ENCODE peak calls at places on chromosomes 1 and 21, in seven cellular contexts. One of them, this sample, is unnamed.

GRCh38 chr1:64686828-64687724 is 57.8 kb upstream of the RAVER2 start:
- DNase-seq in CD4-positive, alpha-beta T cell: no peak
- DNase-seq in naive thymus-derived CD8-positive, alpha-beta T cell: peak
- DNase-seq in stimulated activated CD4-positive, alpha-beta T cell treated with anti-CD3 and anti-CD28 coated beads, Interleukin-12 subunit alpha, Interleukin-12 subunit beta, amount 100 ng/mL, for 24 hours: no peak
- DNase-seq in stimulated activated CD8-positive, alpha-beta memory T cell treated with anti-CD3 and anti-CD28 coated beads, Interleukin-4, amount 100 ng/mL, for 4 hours: peak
- DNase-seq in tibial artery: no peak
- DNase-seq in sigmoid colon: no peak
- DNase-seq in this sample: no peak

GRCh38 chr21:33878824-33879223 is 36.8 kb downstream of the ATP5PO start:
- DNase-seq in stimulated activated CD4-positive, alpha-beta T cell treated with anti-CD3 and anti-CD28 coated beads, Interleukin-12 subunit alpha, Interleukin-12 subunit beta, amount 100 ng/mL, for 24 hours: no peak
- DNase-seq in sigmoid colon: peak
- DNase-seq in naive thymus-derived CD8-positive, alpha-beta T cell: no peak
- DNase-seq in CD4-positive, alpha-beta T cell: no peak
- DNase-seq in stimulated activated CD8-positive, alpha-beta memory T cell treated with anti-CD3 and anti-CD28 coated beads, Interleukin-4, amount 100 ng/mL, for 4 hours: no peak
- DNase-seq in tibial artery: no peak
- DNase-seq in this sample: no peak

GRCh38 chr1:29213055-29213454 is 17.7 kb downstream of the MECR start:
- DNase-seq in sigmoid colon: no peak
- DNase-seq in naive thymus-derived CD8-positive, alpha-beta T cell: no peak
- DNase-seq in stimulated activated CD4-positive, alpha-beta T cell treated with anti-CD3 and anti-CD28 coated beads, Interleukin-12 subunit alpha, Interleukin-12 subunit beta, amount 100 ng/mL, for 24 hours: no peak
- DNase-seq in tibial artery: no peak
- DNase-seq in CD4-positive, alpha-beta T cell: no peak
- DNase-seq in stimulated activated CD8-positive, alpha-beta memory T cell treated with anti-CD3 and anti-CD28 coated beads, Interleukin-4, amount 100 ng/mL, for 4 hours: no peak
- DNase-seq in this sample: no peak

GRCh38 chr1:160158031-160158430 is 6.6 kb downstream of the ATP1A4 start:
- DNase-seq in stimulated activated CD4-positive, alpha-beta T cell treated with anti-CD3 and anti-CD28 coated beads, Interleukin-12 subunit alpha, Interleukin-12 subunit beta, amount 100 ng/mL, for 24 hours: no peak
- DNase-seq in stimulated activated CD8-positive, alpha-beta memory T cell treated with anti-CD3 and anti-CD28 coated beads, Interleukin-4, amount 100 ng/mL, for 4 hours: no peak
- DNase-seq in sigmoid colon: no peak
- DNase-seq in CD4-positive, alpha-beta T cell: no peak
- DNase-seq in tibial artery: no peak
- DNase-seq in naive thymus-derived CD8-positive, alpha-beta T cell: no peak
- DNase-seq in this sample: no peak

GRCh38 chr1:217048104-217048707 is 325.0 kb upstream of the ESRRG start:
- DNase-seq in tibial artery: no peak
- DNase-seq in stimulated activated CD4-positive, alpha-beta T cell treated with anti-CD3 and anti-CD28 coated beads, Interleukin-12 subunit alpha, Interleukin-12 subunit beta, amount 100 ng/mL, for 24 hours: no peak
- DNase-seq in sigmoid colon: no peak
- DNase-seq in naive thymus-derived CD8-positive, alpha-beta T cell: no peak
- DNase-seq in stimulated activated CD8-positive, alpha-beta memory T cell treated with anti-CD3 and anti-CD28 coated beads, Interleukin-4, amount 100 ng/mL, for 4 hours: no peak
- DNase-seq in CD4-positive, alpha-beta T cell: no peak
- DNase-seq in this sample: no peak

GRCh38 chr1:155882235-155882634 is 22.9 kb downstream of the SYT11 start:
- DNase-seq in stimulated activated CD8-positive, alpha-beta memory T cell treated with anti-CD3 and anti-CD28 coated beads, Interleukin-4, amount 100 ng/mL, for 4 hours: no peak
- DNase-seq in sigmoid colon: no peak
- DNase-seq in tibial artery: no peak
- DNase-seq in stimulated activated CD4-positive, alpha-beta T cell treated with anti-CD3 and anti-CD28 coated beads, Interleukin-12 subunit alpha, Interleukin-12 subunit beta, amount 100 ng/mL, for 24 hours: no peak
- DNase-seq in naive thymus-derived CD8-positive, alpha-beta T cell: no peak
- DNase-seq in CD4-positive, alpha-beta T cell: no peak
- DNase-seq in this sample: no peak

GRCh38 chr1:159067699-159068621 is 8.6 kb downstream of the AIM2 start:
- DNase-seq in CD4-positive, alpha-beta T cell: no peak
- DNase-seq in stimulated activated CD8-positive, alpha-beta memory T cell treated with anti-CD3 and anti-CD28 coated beads, Interleukin-4, amount 100 ng/mL, for 4 hours: no peak
- DNase-seq in stimulated activated CD4-positive, alpha-beta T cell treated with anti-CD3 and anti-CD28 coated beads, Interleukin-12 subunit alpha, Interleukin-12 subunit beta, amount 100 ng/mL, for 24 hours: no peak
- DNase-seq in naive thymus-derived CD8-positive, alpha-beta T cell: no peak
- DNase-seq in tibial artery: no peak
- DNase-seq in sigmoid colon: no peak
- DNase-seq in this sample: no peak

GRCh38 chr1:101196668-101197067 is 40.2 kb upstream of the S1PR1 start:
- DNase-seq in CD4-positive, alpha-beta T cell: no peak
- DNase-seq in sigmoid colon: no peak
- DNase-seq in stimulated activated CD4-positive, alpha-beta T cell treated with anti-CD3 and anti-CD28 coated beads, Interleukin-12 subunit alpha, Interleukin-12 subunit beta, amount 100 ng/mL, for 24 hours: no peak
- DNase-seq in tibial artery: no peak
- DNase-seq in stimulated activated CD8-positive, alpha-beta memory T cell treated with anti-CD3 and anti-CD28 coated beads, Interleukin-4, amount 100 ng/mL, for 4 hours: no peak
- DNase-seq in naive thymus-derived CD8-positive, alpha-beta T cell: no peak
- DNase-seq in this sample: no peak

GRCh38 chr1:185646202-185646683 is 87.9 kb upstream of the HMCN1 start:
- DNase-seq in naive thymus-derived CD8-positive, alpha-beta T cell: no peak
- DNase-seq in stimulated activated CD4-positive, alpha-beta T cell treated with anti-CD3 and anti-CD28 coated beads, Interleukin-12 subunit alpha, Interleukin-12 subunit beta, amount 100 ng/mL, for 24 hours: no peak
- DNase-seq in CD4-positive, alpha-beta T cell: no peak
- DNase-seq in sigmoid colon: no peak
- DNase-seq in stimulated activated CD8-positive, alpha-beta memory T cell treated with anti-CD3 and anti-CD28 coated beads, Interleukin-4, amount 100 ng/mL, for 4 hours: no peak
- DNase-seq in tibial artery: no peak
- DNase-seq in this sample: no peak

GRCh38 chr1:207789792-207790787 is 38.2 kb downstream of the CD46 start:
- DNase-seq in stimulated activated CD8-positive, alpha-beta memory T cell treated with anti-CD3 and anti-CD28 coated beads, Interleukin-4, amount 100 ng/mL, for 4 hours: no peak
- DNase-seq in naive thymus-derived CD8-positive, alpha-beta T cell: no peak
- DNase-seq in sigmoid colon: no peak
- DNase-seq in tibial artery: no peak
- DNase-seq in CD4-positive, alpha-beta T cell: no peak
- DNase-seq in stimulated activated CD4-positive, alpha-beta T cell treated with anti-CD3 and anti-CD28 coated beads, Interleukin-12 subunit alpha, Interleukin-12 subunit beta, amount 100 ng/mL, for 24 hours: no peak
- DNase-seq in this sample: no peak

GRCh38 chr1:161978011-161978790 is 45.5 kb downstream of the OLFML2B start:
- DNase-seq in stimulated activated CD8-positive, alpha-beta memory T cell treated with anti-CD3 and anti-CD28 coated beads, Interleukin-4, amount 100 ng/mL, for 4 hours: no peak
- DNase-seq in stimulated activated CD4-positive, alpha-beta T cell treated with anti-CD3 and anti-CD28 coated beads, Interleukin-12 subunit alpha, Interleukin-12 subunit beta, amount 100 ng/mL, for 24 hours: no peak
- DNase-seq in tibial artery: no peak
- DNase-seq in naive thymus-derived CD8-positive, alpha-beta T cell: no peak
- DNase-seq in CD4-positive, alpha-beta T cell: no peak
- DNase-seq in sigmoid colon: no peak
- DNase-seq in this sample: no peak

GRCh38 chr1:31572323-31573104 is 3.8 kb upstream of the TINAGL1 start:
- DNase-seq in tibial artery: no peak
- DNase-seq in CD4-positive, alpha-beta T cell: no peak
- DNase-seq in stimulated activated CD8-positive, alpha-beta memory T cell treated with anti-CD3 and anti-CD28 coated beads, Interleukin-4, amount 100 ng/mL, for 4 hours: no peak
- DNase-seq in naive thymus-derived CD8-positive, alpha-beta T cell: no peak
- DNase-seq in stimulated activated CD4-positive, alpha-beta T cell treated with anti-CD3 and anti-CD28 coated beads, Interleukin-12 subunit alpha, Interleukin-12 subunit beta, amount 100 ng/mL, for 24 hours: no peak
- DNase-seq in sigmoid colon: peak
- DNase-seq in this sample: no peak

GRCh38 chr1:22841754-22842370 is 130.8 kb downstream of the LACTBL1 start:
- DNase-seq in stimulated activated CD8-positive, alpha-beta memory T cell treated with anti-CD3 and anti-CD28 coated beads, Interleukin-4, amount 100 ng/mL, for 4 hours: no peak
- DNase-seq in stimulated activated CD4-positive, alpha-beta T cell treated with anti-CD3 and anti-CD28 coated beads, Interleukin-12 subunit alpha, Interleukin-12 subunit beta, amount 100 ng/mL, for 24 hours: no peak
- DNase-seq in sigmoid colon: no peak
- DNase-seq in tibial artery: no peak
- DNase-seq in naive thymus-derived CD8-positive, alpha-beta T cell: no peak
- DNase-seq in CD4-positive, alpha-beta T cell: no peak
- DNase-seq in this sample: no peak

GRCh38 chr21:34362670-34363069 is 1.1 kb upstream of the KCNE2 start:
- DNase-seq in tibial artery: no peak
- DNase-seq in sigmoid colon: no peak
- DNase-seq in naive thymus-derived CD8-positive, alpha-beta T cell: no peak
- DNase-seq in stimulated activated CD4-positive, alpha-beta T cell treated with anti-CD3 and anti-CD28 coated beads, Interleukin-12 subunit alpha, Interleukin-12 subunit beta, amount 100 ng/mL, for 24 hours: no peak
- DNase-seq in CD4-positive, alpha-beta T cell: no peak
- DNase-seq in stimulated activated CD8-positive, alpha-beta memory T cell treated with anti-CD3 and anti-CD28 coated beads, Interleukin-4, amount 100 ng/mL, for 4 hours: no peak
- DNase-seq in this sample: no peak

GRCh38 chr1:19639999-19640362 is 4.1 kb upstream of the NBL1 start:
- DNase-seq in stimulated activated CD4-positive, alpha-beta T cell treated with anti-CD3 and anti-CD28 coated beads, Interleukin-12 subunit alpha, Interleukin-12 subunit beta, amount 100 ng/mL, for 24 hours: no peak
- DNase-seq in stimulated activated CD8-positive, alpha-beta memory T cell treated with anti-CD3 and anti-CD28 coated beads, Interleukin-4, amount 100 ng/mL, for 4 hours: no peak
- DNase-seq in tibial artery: no peak
- DNase-seq in naive thymus-derived CD8-positive, alpha-beta T cell: no peak
- DNase-seq in sigmoid colon: peak
- DNase-seq in CD4-positive, alpha-beta T cell: no peak
- DNase-seq in this sample: no peak

GRCh38 chr1:175150596-175151319 is 41.8 kb downstream of the KIAA0040 start:
- DNase-seq in stimulated activated CD4-positive, alpha-beta T cell treated with anti-CD3 and anti-CD28 coated beads, Interleukin-12 subunit alpha, Interleukin-12 subunit beta, amount 100 ng/mL, for 24 hours: no peak
- DNase-seq in naive thymus-derived CD8-positive, alpha-beta T cell: no peak
- DNase-seq in sigmoid colon: no peak
- DNase-seq in tibial artery: no peak
- DNase-seq in stimulated activated CD8-positive, alpha-beta memory T cell treated with anti-CD3 and anti-CD28 coated beads, Interleukin-4, amount 100 ng/mL, for 4 hours: no peak
- DNase-seq in CD4-positive, alpha-beta T cell: no peak
- DNase-seq in this sample: no peak

GRCh38 chr1:97050501-97050900 is 328.9 kb downstream of the PTBP2 start:
- DNase-seq in stimulated activated CD8-positive, alpha-beta memory T cell treated with anti-CD3 and anti-CD28 coated beads, Interleukin-4, amount 100 ng/mL, for 4 hours: no peak
- DNase-seq in naive thymus-derived CD8-positive, alpha-beta T cell: no peak
- DNase-seq in stimulated activated CD4-positive, alpha-beta T cell treated with anti-CD3 and anti-CD28 coated beads, Interleukin-12 subunit alpha, Interleukin-12 subunit beta, amount 100 ng/mL, for 24 hours: no peak
- DNase-seq in tibial artery: no peak
- DNase-seq in CD4-positive, alpha-beta T cell: no peak
- DNase-seq in sigmoid colon: no peak
- DNase-seq in this sample: no peak

GRCh38 chr1:1304331-1305299 is 3.1 kb downstream of the ACAP3 start:
- DNase-seq in tibial artery: peak
- DNase-seq in sigmoid colon: peak
- DNase-seq in CD4-positive, alpha-beta T cell: no peak
- DNase-seq in stimulated activated CD4-positive, alpha-beta T cell treated with anti-CD3 and anti-CD28 coated beads, Interleukin-12 subunit alpha, Interleukin-12 subunit beta, amount 100 ng/mL, for 24 hours: no peak
- DNase-seq in stimulated activated CD8-positive, alpha-beta memory T cell treated with anti-CD3 and anti-CD28 coated beads, Interleukin-4, amount 100 ng/mL, for 4 hours: no peak
- DNase-seq in naive thymus-derived CD8-positive, alpha-beta T cell: no peak
- DNase-seq in this sample: no peak

GRCh38 chr1:13930151-13930550 is 230.2 kb downstream of the PRDM2 start:
- DNase-seq in CD4-positive, alpha-beta T cell: no peak
- DNase-seq in stimulated activated CD4-positive, alpha-beta T cell treated with anti-CD3 and anti-CD28 coated beads, Interleukin-12 subunit alpha, Interleukin-12 subunit beta, amount 100 ng/mL, for 24 hours: no peak
- DNase-seq in tibial artery: no peak
- DNase-seq in sigmoid colon: no peak
- DNase-seq in stimulated activated CD8-positive, alpha-beta memory T cell treated with anti-CD3 and anti-CD28 coated beads, Interleukin-4, amount 100 ng/mL, for 4 hours: no peak
- DNase-seq in naive thymus-derived CD8-positive, alpha-beta T cell: no peak
- DNase-seq in this sample: no peak

GRCh38 chr1:110308247-110308646 is 30.9 kb upstream of the RBM15 start:
- DNase-seq in sigmoid colon: no peak
- DNase-seq in tibial artery: no peak
- DNase-seq in stimulated activated CD4-positive, alpha-beta T cell treated with anti-CD3 and anti-CD28 coated beads, Interleukin-12 subunit alpha, Interleukin-12 subunit beta, amount 100 ng/mL, for 24 hours: no peak
- DNase-seq in naive thymus-derived CD8-positive, alpha-beta T cell: no peak
- DNase-seq in stimulated activated CD8-positive, alpha-beta memory T cell treated with anti-CD3 and anti-CD28 coated beads, Interleukin-4, amount 100 ng/mL, for 4 hours: no peak
- DNase-seq in CD4-positive, alpha-beta T cell: no peak
- DNase-seq in this sample: no peak

GRCh38 chr1:38539931-38540330 is 319.6 kb downstream of the RRAGC start:
- DNase-seq in naive thymus-derived CD8-positive, alpha-beta T cell: no peak
- DNase-seq in CD4-positive, alpha-beta T cell: no peak
- DNase-seq in stimulated activated CD8-positive, alpha-beta memory T cell treated with anti-CD3 and anti-CD28 coated beads, Interleukin-4, amount 100 ng/mL, for 4 hours: no peak
- DNase-seq in stimulated activated CD4-positive, alpha-beta T cell treated with anti-CD3 and anti-CD28 coated beads, Interleukin-12 subunit alpha, Interleukin-12 subunit beta, amount 100 ng/mL, for 24 hours: no peak
- DNase-seq in tibial artery: no peak
- DNase-seq in sigmoid colon: no peak
- DNase-seq in this sample: no peak

GRCh38 chr1:66642992-66643391 is 109.0 kb downstream of the SGIP1 start:
- DNase-seq in tibial artery: no peak
- DNase-seq in naive thymus-derived CD8-positive, alpha-beta T cell: no peak
- DNase-seq in stimulated activated CD4-positive, alpha-beta T cell treated with anti-CD3 and anti-CD28 coated beads, Interleukin-12 subunit alpha, Interleukin-12 subunit beta, amount 100 ng/mL, for 24 hours: no peak
- DNase-seq in sigmoid colon: no peak
- DNase-seq in stimulated activated CD8-positive, alpha-beta memory T cell treated with anti-CD3 and anti-CD28 coated beads, Interleukin-4, amount 100 ng/mL, for 4 hours: no peak
- DNase-seq in CD4-positive, alpha-beta T cell: no peak
- DNase-seq in this sample: no peak

GRCh38 chr1:208681878-208682663 is 437.9 kb upstream of the PLXNA2 start:
- DNase-seq in tibial artery: no peak
- DNase-seq in sigmoid colon: no peak
- DNase-seq in stimulated activated CD4-positive, alpha-beta T cell treated with anti-CD3 and anti-CD28 coated beads, Interleukin-12 subunit alpha, Interleukin-12 subunit beta, amount 100 ng/mL, for 24 hours: no peak
- DNase-seq in naive thymus-derived CD8-positive, alpha-beta T cell: no peak
- DNase-seq in stimulated activated CD8-positive, alpha-beta memory T cell treated with anti-CD3 and anti-CD28 coated beads, Interleukin-4, amount 100 ng/mL, for 4 hours: no peak
- DNase-seq in CD4-positive, alpha-beta T cell: no peak
- DNase-seq in this sample: no peak

GRCh38 chr1:9119745-9120144 is 9.2 kb downstream of the GPR157 start:
- DNase-seq in sigmoid colon: no peak
- DNase-seq in stimulated activated CD8-positive, alpha-beta memory T cell treated with anti-CD3 and anti-CD28 coated beads, Interleukin-4, amount 100 ng/mL, for 4 hours: no peak
- DNase-seq in naive thymus-derived CD8-positive, alpha-beta T cell: no peak
- DNase-seq in tibial artery: no peak
- DNase-seq in stimulated activated CD4-positive, alpha-beta T cell treated with anti-CD3 and anti-CD28 coated beads, Interleukin-12 subunit alpha, Interleukin-12 subunit beta, amount 100 ng/mL, for 24 hours: no peak
- DNase-seq in CD4-positive, alpha-beta T cell: no peak
- DNase-seq in this sample: no peak

GRCh38 chr21:26070822-26071425 is 99.6 kb downstream of the APP start:
- DNase-seq in CD4-positive, alpha-beta T cell: peak
- DNase-seq in tibial artery: no peak
- DNase-seq in naive thymus-derived CD8-positive, alpha-beta T cell: peak
- DNase-seq in stimulated activated CD8-positive, alpha-beta memory T cell treated with anti-CD3 and anti-CD28 coated beads, Interleukin-4, amount 100 ng/mL, for 4 hours: no peak
- DNase-seq in sigmoid colon: peak
- DNase-seq in stimulated activated CD4-positive, alpha-beta T cell treated with anti-CD3 and anti-CD28 coated beads, Interleukin-12 subunit alpha, Interleukin-12 subunit beta, amount 100 ng/mL, for 24 hours: no peak
- DNase-seq in this sample: no peak

GRCh38 chr1:210237981-210238380 is 5.4 kb downstream of the SERTAD4 start:
- DNase-seq in stimulated activated CD4-positive, alpha-beta T cell treated with anti-CD3 and anti-CD28 coated beads, Interleukin-12 subunit alpha, Interleukin-12 subunit beta, amount 100 ng/mL, for 24 hours: no peak
- DNase-seq in tibial artery: no peak
- DNase-seq in naive thymus-derived CD8-positive, alpha-beta T cell: no peak
- DNase-seq in sigmoid colon: no peak
- DNase-seq in stimulated activated CD8-positive, alpha-beta memory T cell treated with anti-CD3 and anti-CD28 coated beads, Interleukin-4, amount 100 ng/mL, for 4 hours: no peak
- DNase-seq in CD4-positive, alpha-beta T cell: no peak
- DNase-seq in this sample: no peak

GRCh38 chr21:42574234-42575027 is 60.8 kb downstream of the SLC37A1 start:
- DNase-seq in CD4-positive, alpha-beta T cell: peak
- DNase-seq in sigmoid colon: peak
- DNase-seq in naive thymus-derived CD8-positive, alpha-beta T cell: no peak
- DNase-seq in stimulated activated CD8-positive, alpha-beta memory T cell treated with anti-CD3 and anti-CD28 coated beads, Interleukin-4, amount 100 ng/mL, for 4 hours: no peak
- DNase-seq in stimulated activated CD4-positive, alpha-beta T cell treated with anti-CD3 and anti-CD28 coated beads, Interleukin-12 subunit alpha, Interleukin-12 subunit beta, amount 100 ng/mL, for 24 hours: no peak
- DNase-seq in tibial artery: peak
- DNase-seq in this sample: no peak

GRCh38 chr1:207669469-207670111 is 24.7 kb downstream of the CR1L start:
- DNase-seq in tibial artery: no peak
- DNase-seq in stimulated activated CD4-positive, alpha-beta T cell treated with anti-CD3 and anti-CD28 coated beads, Interleukin-12 subunit alpha, Interleukin-12 subunit beta, amount 100 ng/mL, for 24 hours: no peak
- DNase-seq in CD4-positive, alpha-beta T cell: no peak
- DNase-seq in sigmoid colon: no peak
- DNase-seq in naive thymus-derived CD8-positive, alpha-beta T cell: no peak
- DNase-seq in stimulated activated CD8-positive, alpha-beta memory T cell treated with anti-CD3 and anti-CD28 coated beads, Interleukin-4, amount 100 ng/mL, for 4 hours: no peak
- DNase-seq in this sample: no peak

GRCh38 chr1:206728588-206728987 is 42.0 kb upstream of the IL19 start:
- DNase-seq in stimulated activated CD8-positive, alpha-beta memory T cell treated with anti-CD3 and anti-CD28 coated beads, Interleukin-4, amount 100 ng/mL, for 4 hours: no peak
- DNase-seq in stimulated activated CD4-positive, alpha-beta T cell treated with anti-CD3 and anti-CD28 coated beads, Interleukin-12 subunit alpha, Interleukin-12 subunit beta, amount 100 ng/mL, for 24 hours: no peak
- DNase-seq in CD4-positive, alpha-beta T cell: no peak
- DNase-seq in naive thymus-derived CD8-positive, alpha-beta T cell: no peak
- DNase-seq in tibial artery: peak
- DNase-seq in sigmoid colon: no peak
- DNase-seq in this sample: no peak

GRCh38 chr1:43732132-43732531 is 24.8 kb downstream of the ST3GAL3 start:
- DNase-seq in CD4-positive, alpha-beta T cell: no peak
- DNase-seq in tibial artery: no peak
- DNase-seq in stimulated activated CD8-positive, alpha-beta memory T cell treated with anti-CD3 and anti-CD28 coated beads, Interleukin-4, amount 100 ng/mL, for 4 hours: no peak
- DNase-seq in stimulated activated CD4-positive, alpha-beta T cell treated with anti-CD3 and anti-CD28 coated beads, Interleukin-12 subunit alpha, Interleukin-12 subunit beta, amount 100 ng/mL, for 24 hours: no peak
- DNase-seq in sigmoid colon: no peak
- DNase-seq in naive thymus-derived CD8-positive, alpha-beta T cell: no peak
- DNase-seq in this sample: no peak

This sample was measured in cortex of kidney.